ENCODE peak calls at places on chromosomes 6 and 20, in eight cellular contexts. P is B cell; D is glutamatergic neuron; X is NCI-H146; R is lung; H is T-helper 17 cell; S is naive thymus-derived CD8-positive, alpha-beta T cell; M is EH. E is an unnamed sample.

GRCh38 chr6:28710466-28711191 is 184.9 kb downstream of the GPX5 start:
- DNase-seq in H (no peak), P (no peak), X (peak; percentile 42), R (no peak), S (no peak), M (peak; percentile 44), D (no peak), E (no peak)

GRCh38 chr6:127190552-127190951 is 72.1 kb downstream of the RSPO3 start:
- DNase-seq in R (no peak), S (no peak), X (peak; percentile 4), M (peak; percentile 56), P (peak; percentile 3), H (no peak), D (no peak), E (peak; percentile 32)

GRCh38 chr6:118843685-118844390 is 50.1 kb upstream of the ASF1A start:
- DNase-seq in R (no peak), M (no peak), D (no peak), P (no peak), S (no peak), H (no peak), X (no peak), E (no peak)

GRCh38 chr20:18394363-18394762 is 72.5 kb downstream of the DZANK1 start:
- DNase-seq in R (no peak), X (no peak), S (no peak), M (no peak), H (no peak), P (no peak), D (no peak), E (no peak)

GRCh38 chr20:15811951-15812350 is 761.3 kb downstream of the KIF16B start:
- DNase-seq in X (no peak), H (no peak), S (no peak), D (no peak), M (no peak), P (no peak), R (no peak), E (no peak)

GRCh38 chr6:4698901-4699659 is 77.1 kb upstream of the CDYL start:
- DNase-seq in M (peak; percentile 18), P (no peak), D (no peak), X (no peak), R (no peak), H (no peak), S (no peak), E (no peak)

GRCh38 chr20:32535953-32536823 is 48.9 kb downstream of the NOL4L start:
- DNase-seq in D (peak; percentile 89), P (peak; percentile 93), R (no peak), M (peak; percentile 15), H (peak; percentile 86), X (peak; percentile 100), S (peak; percentile 80), E (peak; percentile 83)

GRCh38 chr6:133854633-133855598 is 34.0 kb upstream of the TCF21 start:
- DNase-seq in X (peak; percentile 63), R (no peak), H (no peak), S (no peak), P (no peak), D (peak; percentile 44), M (peak; percentile 6), E (peak; percentile 47)

GRCh38 chr6:104625536-104625935 is 234.2 kb downstream of the HACE1 start:
- DNase-seq in X (no peak), P (no peak), R (no peak), M (peak; percentile 94), H (no peak), S (no peak), D (no peak), E (no peak)

GRCh38 chr20:38883081-38883980 is 42.9 kb upstream of the FAM83D start:
- DNase-seq in H (no peak), S (no peak), X (peak; percentile 62), R (no peak), D (peak; percentile 66), M (peak; percentile 43), P (no peak), E (no peak)

GRCh38 chr6:42260424-42260888 is 42.8 kb upstream of the MRPS10 start:
- DNase-seq in M (no peak), D (no peak), X (no peak), H (no peak), S (no peak), R (no peak), P (no peak), E (no peak)

GRCh38 chr6:135147637-135148592 is 33.2 kb upstream of the MYB start:
- DNase-seq in P (no peak), M (peak; percentile 25), X (no peak), D (no peak), R (no peak), H (no peak), S (no peak), E (no peak)

GRCh38 chr6:31356946-31357466 is at the start of gene HLA-B:
- DNase-seq in X (peak; percentile 62), R (peak; percentile 86), P (peak; percentile 95), M (peak; percentile 89), H (peak; percentile 77), D (peak; percentile 43), S (peak; percentile 92), E (peak; percentile 90)

GRCh38 chr6:136728033-136728939 is 64.0 kb downstream of the MAP3K5 start:
- DNase-seq in D (no peak), R (no peak), X (no peak), M (no peak), H (no peak), S (no peak), P (no peak), E (no peak)

GRCh38 chr6:33692078-33692759 is 19.3 kb downstream of the UQCC2 start:
- DNase-seq in X (no peak), M (peak; percentile 80), P (no peak), S (no peak), H (no peak), D (no peak), R (peak; percentile 40), E (no peak)

E was measured in MM.1S.